ENCODE peak calls at places on chromosomes 4 and X, in four cellular contexts. M is HTR-8/SVneo; L is BJ; Q is activated CD8-positive, alpha-beta memory T cell treated with anti-CD3 and anti-CD28 coated beads for 48 hours. P is an unnamed sample.

GRCh38 chr4:148730766-148731165 is 288.6 kb upstream of the NR3C2 start:
- DNase-seq in Q (no peak), M (no peak), L (no peak), P (peak)

GRCh38 chr4:91288702-91289311 is 1015.0 kb upstream of the GRID2 start:
- DNase-seq in Q (no peak), L (no peak), M (no peak), P (no peak)

GRCh38 chrX:101462892-101463291 is 22.4 kb upstream of the ARMCX4 start:
- DNase-seq in L (no peak), M (no peak), Q (no peak), P (no peak)

GRCh38 chr4:150050566-150050965 is 27.7 kb upstream of the DCLK2 start:
- DNase-seq in Q (no peak), L (no peak), M (no peak), P (no peak)

GRCh38 chrX:42739258-42739657 is 38.7 kb downstream of the PPP1R2C start:
- DNase-seq in M (no peak), Q (no peak), L (no peak), P (no peak)

GRCh38 chrX:47217121-47217851 is 1.2 kb upstream of the CDK16 start:
- DNase-seq in L (no peak), Q (no peak), M (no peak), P (no peak)

GRCh38 chrX:89124985-89125384 is 378.0 kb downstream of the CPXCR1 start:
- DNase-seq in M (no peak), Q (no peak), L (no peak), P (no peak)

GRCh38 chr4:8912506-8912905 is 40.9 kb upstream of the HMX1 start:
- DNase-seq in L (no peak), M (no peak), Q (no peak), P (no peak)

GRCh38 chr4:3701271-3702083 is 64.7 kb upstream of the ADRA2C start:
- DNase-seq in L (no peak), M (no peak), Q (no peak), P (no peak)

GRCh38 chr4:170087163-170087700 is 2.5 kb downstream of the AADAT start:
- DNase-seq in L (no peak), M (no peak), Q (no peak), P (no peak)

GRCh38 chrX:84186603-84187358 is 1.2 kb downstream of the RPS6KA6 start:
- DNase-seq in Q (no peak), L (no peak), M (no peak), P (no peak)

P was measured in non-pigmented ciliary epithelial cell.